ENCODE peak calls at places on chromosomes 16 and 17, in seven cellular contexts. One of them, this sample, is unnamed.
A peak's percentile ranks its signal among the peaks of the same experiment; 100 is the strongest.

GRCh38 chr17:58352843-58353719 is 1.1 kb upstream of the SUPT4H1 start:
- DNase-seq in dorsolateral prefrontal cortex: no peak
- DNase-seq in heart left ventricle: peak; percentile 67
- DNase-seq in Panc1: no peak
- DNase-seq in lung: no peak
- DNase-seq in PC-3: peak; percentile 12
- DNase-seq in MM.1S: peak; percentile 49
- DNase-seq in this sample: no peak

GRCh38 chr17:50062323-50063243 is 6.7 kb downstream of the ITGA3 start:
- DNase-seq in PC-3: peak; percentile 100
- DNase-seq in lung: peak; percentile 93
- DNase-seq in MM.1S: no peak
- DNase-seq in dorsolateral prefrontal cortex: no peak
- DNase-seq in heart left ventricle: peak; percentile 93
- DNase-seq in Panc1: no peak
- DNase-seq in this sample: peak; percentile 95

GRCh38 chr17:71180801-71181385 is 939.9 kb upstream of the SOX9 start:
- DNase-seq in Panc1: no peak
- DNase-seq in PC-3: peak; percentile 62
- DNase-seq in heart left ventricle: no peak
- DNase-seq in dorsolateral prefrontal cortex: no peak
- DNase-seq in lung: no peak
- DNase-seq in MM.1S: no peak
- DNase-seq in this sample: peak; percentile 52

GRCh38 chr16:75810998-75811634 is 84.8 kb upstream of the CPHXL start:
- DNase-seq in lung: no peak
- DNase-seq in heart left ventricle: no peak
- DNase-seq in dorsolateral prefrontal cortex: no peak
- DNase-seq in Panc1: no peak
- DNase-seq in MM.1S: no peak
- DNase-seq in PC-3: no peak
- DNase-seq in this sample: no peak

GRCh38 chr16:51355871-51356270 is 204.8 kb upstream of the SALL1 start:
- DNase-seq in heart left ventricle: no peak
- DNase-seq in PC-3: no peak
- DNase-seq in lung: no peak
- DNase-seq in Panc1: no peak
- DNase-seq in dorsolateral prefrontal cortex: no peak
- DNase-seq in MM.1S: no peak
- DNase-seq in this sample: no peak

GRCh38 chr16:79723583-79724168 is 123.1 kb upstream of the MAF start:
- DNase-seq in dorsolateral prefrontal cortex: no peak
- DNase-seq in lung: no peak
- DNase-seq in Panc1: no peak
- DNase-seq in PC-3: no peak
- DNase-seq in heart left ventricle: no peak
- DNase-seq in MM.1S: no peak
- DNase-seq in this sample: no peak

GRCh38 chr17:82528484-82529265 is 9.1 kb downstream of the FOXK2 start:
- DNase-seq in PC-3: peak; percentile 93
- DNase-seq in MM.1S: no peak
- DNase-seq in heart left ventricle: peak; percentile 81
- DNase-seq in dorsolateral prefrontal cortex: no peak
- DNase-seq in lung: peak; percentile 53
- DNase-seq in Panc1: peak; percentile 62
- DNase-seq in this sample: no peak

GRCh38 chr17:18319604-18320256 is 4.6 kb downstream of the SMCR8 start:
- DNase-seq in dorsolateral prefrontal cortex: no peak
- DNase-seq in heart left ventricle: peak; percentile 51
- DNase-seq in MM.1S: peak; percentile 70
- DNase-seq in Panc1: no peak
- DNase-seq in lung: no peak
- DNase-seq in PC-3: peak; percentile 61
- DNase-seq in this sample: peak; percentile 18

GRCh38 chr17:77746391-77746790 is 212.1 kb upstream of the TNRC6C start:
- DNase-seq in PC-3: no peak
- DNase-seq in Panc1: no peak
- DNase-seq in dorsolateral prefrontal cortex: no peak
- DNase-seq in lung: no peak
- DNase-seq in MM.1S: no peak
- DNase-seq in heart left ventricle: no peak
- DNase-seq in this sample: no peak

GRCh38 chr17:58084317-58084981 is 1.2 kb downstream of the DYNLL2 start:
- DNase-seq in Panc1: no peak
- DNase-seq in lung: peak; percentile 45
- DNase-seq in MM.1S: peak; percentile 74
- DNase-seq in PC-3: peak; percentile 62
- DNase-seq in heart left ventricle: peak; percentile 51
- DNase-seq in dorsolateral prefrontal cortex: no peak
- DNase-seq in this sample: no peak

GRCh38 chr16:21163576-21163975 is 5.1 kb downstream of the LDAF1 start:
- DNase-seq in dorsolateral prefrontal cortex: no peak
- DNase-seq in PC-3: peak; percentile 66
- DNase-seq in lung: no peak
- DNase-seq in Panc1: no peak
- DNase-seq in MM.1S: no peak
- DNase-seq in heart left ventricle: no peak
- DNase-seq in this sample: no peak

GRCh38 chr16:85659805-85660511 is 28.8 kb downstream of the GINS2 start:
- DNase-seq in PC-3: peak; percentile 58
- DNase-seq in lung: no peak
- DNase-seq in heart left ventricle: peak; percentile 85
- DNase-seq in Panc1: peak; percentile 18
- DNase-seq in dorsolateral prefrontal cortex: peak; percentile 74
- DNase-seq in MM.1S: peak; percentile 13
- DNase-seq in this sample: no peak

GRCh38 chr16:48206594-48207242 is 37.4 kb upstream of the LONP2 start:
- DNase-seq in lung: no peak
- DNase-seq in Panc1: no peak
- DNase-seq in dorsolateral prefrontal cortex: no peak
- DNase-seq in heart left ventricle: no peak
- DNase-seq in PC-3: peak; percentile 7
- DNase-seq in MM.1S: no peak
- DNase-seq in this sample: no peak

GRCh38 chr16:78791926-78792325 is 692.5 kb downstream of the WWOX start:
- DNase-seq in Panc1: no peak
- DNase-seq in heart left ventricle: no peak
- DNase-seq in PC-3: no peak
- DNase-seq in MM.1S: no peak
- DNase-seq in lung: no peak
- DNase-seq in dorsolateral prefrontal cortex: no peak
- DNase-seq in this sample: no peak

GRCh38 chr17:30104575-30105339 is 11.9 kb upstream of the NSRP1 start:
- DNase-seq in PC-3: peak; percentile 72
- DNase-seq in MM.1S: peak; percentile 80
- DNase-seq in heart left ventricle: peak; percentile 83
- DNase-seq in Panc1: peak; percentile 73
- DNase-seq in dorsolateral prefrontal cortex: peak; percentile 57
- DNase-seq in lung: peak; percentile 82
- DNase-seq in this sample: no peak

DNA sequence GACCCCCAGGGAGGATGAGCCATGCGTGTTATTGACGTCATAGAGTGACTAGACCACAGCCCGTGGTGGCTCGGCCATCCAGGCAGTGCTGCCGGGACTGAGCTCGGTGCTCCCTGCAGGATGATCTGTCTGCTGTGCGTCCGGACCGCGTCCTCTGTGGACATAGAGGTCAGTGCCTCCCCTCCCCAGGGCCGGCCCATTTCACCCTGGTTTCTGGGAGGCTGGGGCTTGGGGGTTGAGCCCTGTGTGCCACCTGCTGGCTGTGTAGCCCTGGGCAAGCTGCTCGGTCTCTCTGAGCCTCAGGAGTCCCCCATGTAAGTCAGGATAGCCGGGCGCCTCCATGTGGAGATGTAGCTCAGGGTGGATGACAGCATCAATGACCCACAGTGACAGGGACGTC is 8.3 kb downstream of the TSC2 start:
- DNase-seq in heart left ventricle: no peak
- DNase-seq in PC-3: peak; percentile 15
- DNase-seq in lung: no peak
- DNase-seq in Panc1: no peak
- DNase-seq in dorsolateral prefrontal cortex: no peak
- DNase-seq in MM.1S: no peak
- DNase-seq in this sample: no peak
- TF ChIP-seq CTCF in heart left ventricle: peak; percentile 12
- TF ChIP-seq CTCF in PC-3: peak; percentile 46
- TF ChIP-seq CTCF in lung: peak; percentile 13
- TF ChIP-seq CTCF in Panc1: no peak
- TF ChIP-seq CTCF in dorsolateral prefrontal cortex: peak; percentile 44
- TF ChIP-seq CTCF in MM.1S: no peak
- TF ChIP-seq CTCF in this sample: peak; percentile 1

GRCh38 chr17:31581022-31581483 is 189.6 kb downstream of the RAB11FIP4 start:
- DNase-seq in PC-3: peak; percentile 85
- DNase-seq in MM.1S: no peak
- DNase-seq in heart left ventricle: peak; percentile 89
- DNase-seq in dorsolateral prefrontal cortex: no peak
- DNase-seq in Panc1: no peak
- DNase-seq in lung: peak; percentile 71
- DNase-seq in this sample: no peak
- H3K4me3 ChIP-seq in PC-3: peak overlapping the region; percentile 50
- H3K4me3 ChIP-seq in MM.1S: no peak overlapping the region
- H3K4me3 ChIP-seq in heart left ventricle: peak overlapping the region; percentile 24
- H3K4me3 ChIP-seq in dorsolateral prefrontal cortex: no peak overlapping the region
- H3K4me3 ChIP-seq in Panc1: peak overlapping the region; percentile 6
- H3K4me3 ChIP-seq in lung: no peak overlapping the region
- H3K4me3 ChIP-seq in this sample: no peak overlapping the region

GRCh38 chr17:21357696-21358095 is 18.5 kb upstream of the KCNJ12 start:
- DNase-seq in MM.1S: no peak
- DNase-seq in lung: no peak
- DNase-seq in dorsolateral prefrontal cortex: no peak
- DNase-seq in heart left ventricle: peak; percentile 23
- DNase-seq in Panc1: no peak
- DNase-seq in PC-3: no peak
- DNase-seq in this sample: no peak
- H3K27me3 ChIP-seq in MM.1S: peaks cover 61% of the 10 kb centered on the region
- H3K27me3 ChIP-seq in lung: no peaks in the 10 kb centered on the region
- H3K27me3 ChIP-seq in dorsolateral prefrontal cortex: no peaks in the 10 kb centered on the region
- H3K27me3 ChIP-seq in heart left ventricle: no peaks in the 10 kb centered on the region
- H3K27me3 ChIP-seq in Panc1: no peaks in the 10 kb centered on the region
- H3K27me3 ChIP-seq in PC-3: peaks cover 6% of the 10 kb centered on the region
- H3K27me3 ChIP-seq in this sample: peaks cover 13% of the 10 kb centered on the region

GRCh38 chr17:31261596-31261995 is 35.4 kb downstream of the OMG start:
- DNase-seq in heart left ventricle: no peak
- DNase-seq in lung: no peak
- DNase-seq in Panc1: no peak
- DNase-seq in MM.1S: no peak
- DNase-seq in dorsolateral prefrontal cortex: no peak
- DNase-seq in PC-3: no peak
- DNase-seq in this sample: no peak

GRCh38 chr17:31269597-31269996 is 27.4 kb downstream of the OMG start:
- DNase-seq in PC-3: peak; percentile 85
- DNase-seq in heart left ventricle: peak; percentile 25
- DNase-seq in Panc1: peak; percentile 24
- DNase-seq in dorsolateral prefrontal cortex: no peak
- DNase-seq in lung: no peak
- DNase-seq in MM.1S: no peak
- DNase-seq in this sample: peak; percentile 98

GRCh38 chr17:31260151-31260550 is 36.9 kb downstream of the OMG start:
- DNase-seq in Panc1: no peak
- DNase-seq in heart left ventricle: no peak
- DNase-seq in MM.1S: no peak
- DNase-seq in lung: no peak
- DNase-seq in dorsolateral prefrontal cortex: no peak
- DNase-seq in PC-3: no peak
- DNase-seq in this sample: no peak

GRCh38 chr17:31269178-31269577 is 27.9 kb downstream of the OMG start:
- DNase-seq in Panc1: no peak
- DNase-seq in MM.1S: no peak
- DNase-seq in lung: no peak
- DNase-seq in PC-3: no peak
- DNase-seq in dorsolateral prefrontal cortex: no peak
- DNase-seq in heart left ventricle: no peak
- DNase-seq in this sample: no peak

GRCh38 chr17:31266042-31266441 is 31.0 kb downstream of the OMG start:
- DNase-seq in PC-3: no peak
- DNase-seq in Panc1: no peak
- DNase-seq in lung: no peak
- DNase-seq in MM.1S: no peak
- DNase-seq in heart left ventricle: no peak
- DNase-seq in dorsolateral prefrontal cortex: no peak
- DNase-seq in this sample: no peak
- TF ChIP-seq CTCF in PC-3: peak; percentile 41
- TF ChIP-seq CTCF in Panc1: peak; percentile 38
- TF ChIP-seq CTCF in lung: peak; percentile 13
- TF ChIP-seq CTCF in MM.1S: peak; percentile 31
- TF ChIP-seq CTCF in heart left ventricle: no peak
- TF ChIP-seq CTCF in dorsolateral prefrontal cortex: no peak
- TF ChIP-seq CTCF in this sample: peak; percentile 7

DNA sequence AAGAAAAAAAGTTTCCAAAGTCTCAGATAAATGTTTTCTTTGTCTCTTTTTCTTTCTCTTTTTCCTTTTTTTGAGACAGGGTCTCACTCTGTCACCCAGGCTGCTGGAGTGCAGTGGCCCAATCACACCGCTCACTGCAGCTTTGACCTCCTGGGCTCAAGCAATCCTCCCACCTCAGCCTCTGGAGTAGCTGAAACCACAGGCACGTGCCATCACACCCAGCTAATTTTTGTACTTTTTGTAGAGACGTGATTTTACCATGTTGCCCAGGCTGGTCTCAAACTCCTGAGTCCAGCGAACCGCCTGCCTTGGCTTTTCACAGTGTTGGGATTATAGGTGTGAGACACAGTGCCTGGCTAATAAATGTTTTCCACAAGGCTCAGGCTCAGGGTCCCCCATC is 53.3 kb upstream of the KSR1 start:
- DNase-seq in MM.1S: no peak
- DNase-seq in Panc1: no peak
- DNase-seq in PC-3: no peak
- DNase-seq in dorsolateral prefrontal cortex: no peak
- DNase-seq in heart left ventricle: no peak
- DNase-seq in lung: no peak
- DNase-seq in this sample: no peak
- H3K4me3 ChIP-seq in MM.1S: no peak overlapping the region
- H3K4me3 ChIP-seq in Panc1: no peak overlapping the region
- H3K4me3 ChIP-seq in PC-3: no peak overlapping the region
- H3K4me3 ChIP-seq in dorsolateral prefrontal cortex: no peak overlapping the region
- H3K4me3 ChIP-seq in heart left ventricle: no peak overlapping the region
- H3K4me3 ChIP-seq in lung: no peak overlapping the region
- H3K4me3 ChIP-seq in this sample: no peak overlapping the region

DNA sequence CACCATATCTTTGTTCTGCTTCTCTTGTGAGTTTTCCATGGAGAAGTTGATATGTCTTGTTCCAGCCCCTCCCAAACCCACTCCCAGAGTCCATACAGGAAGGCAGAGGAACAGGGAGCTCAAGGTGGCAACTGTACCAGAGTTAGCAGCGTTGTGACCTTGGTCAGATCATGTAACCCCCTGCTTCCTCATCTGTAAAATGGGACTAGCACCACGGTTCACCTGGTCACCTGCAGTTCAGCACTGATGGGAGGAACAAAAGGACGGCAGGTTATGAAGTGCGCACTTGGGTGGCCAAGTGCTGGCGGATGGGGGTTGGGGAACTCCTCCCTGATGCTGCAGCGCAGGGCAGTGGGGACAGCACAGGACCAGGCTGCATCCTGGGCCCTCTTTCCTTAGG is 7.7 kb upstream of the NEUROD2 start:
- DNase-seq in lung: no peak
- DNase-seq in MM.1S: no peak
- DNase-seq in dorsolateral prefrontal cortex: no peak
- DNase-seq in Panc1: no peak
- DNase-seq in PC-3: no peak
- DNase-seq in heart left ventricle: no peak
- DNase-seq in this sample: no peak
- H3K27me3 ChIP-seq in lung: peaks cover 10% of the 10 kb centered on the region
- H3K27me3 ChIP-seq in MM.1S: peaks cover 20% of the 10 kb centered on the region
- H3K27me3 ChIP-seq in dorsolateral prefrontal cortex: no peaks in the 10 kb centered on the region
- H3K27me3 ChIP-seq in Panc1: no peaks in the 10 kb centered on the region
- H3K27me3 ChIP-seq in PC-3: no peaks in the 10 kb centered on the region
- H3K27me3 ChIP-seq in heart left ventricle: no peaks in the 10 kb centered on the region
- H3K27me3 ChIP-seq in this sample: peaks cover 61% of the 10 kb centered on the region

GRCh38 chr17:63955232-63955631 is 17.5 kb downstream of the SCN4A start:
- DNase-seq in PC-3: no peak
- DNase-seq in dorsolateral prefrontal cortex: no peak
- DNase-seq in lung: no peak
- DNase-seq in MM.1S: no peak
- DNase-seq in heart left ventricle: no peak
- DNase-seq in Panc1: no peak
- DNase-seq in this sample: no peak
- TF ChIP-seq CTCF in PC-3: no peak
- TF ChIP-seq CTCF in dorsolateral prefrontal cortex: no peak
- TF ChIP-seq CTCF in lung: no peak
- TF ChIP-seq CTCF in MM.1S: no peak
- TF ChIP-seq CTCF in heart left ventricle: no peak
- TF ChIP-seq CTCF in Panc1: no peak
- TF ChIP-seq CTCF in this sample: no peak